ENCODE peak calls at places on chromosome 11, in nine cellular contexts. N is NCI-H2081; V is cardiac septum; Y is iPS-NIHi11; E is ovary; O is CD8-positive, alpha-beta T cell; H is mucosa of descending colon; G is AG10803; L is H7. K is an unnamed sample.

GRCh38 chr11:86578727-86579405 is 93.5 kb downstream of the ME3 start:
- DNase-seq in Y (no peak), L (no peak), V (no peak), N (no peak), O (no peak), E (no peak), G (no peak), H (no peak), K (no peak)

GRCh38 chr11:45151362-45151982 is 5.0 kb downstream of the PRDM11 start:
- DNase-seq in H (no peak), N (no peak), V (no peak), Y (no peak), E (no peak), O (no peak), L (no peak), G (no peak), K (no peak)

GRCh38 chr11:101127348-101127698 is 2.3 kb downstream of the PGR start:
- DNase-seq in L (peak), E (no peak), H (peak), G (no peak), O (no peak), N (no peak), V (peak), Y (peak), K (peak)

GRCh38 chr11:69587454-69588081 is 53.4 kb upstream of the CCND1 start:
- DNase-seq in Y (no peak), L (no peak), O (no peak), E (no peak), V (peak), G (peak), H (no peak), N (no peak), K (no peak)

GRCh38 chr11:3855808-3856491 is 486 bp downstream of the STIM1 start:
- DNase-seq in G (peak), N (no peak), V (peak), Y (peak), L (peak), O (peak), E (peak), H (peak), K (peak)

GRCh38 chr11:2737876-2738275 is 38.1 kb upstream of the KCNQ1OT1 start:
- DNase-seq in V (no peak), E (no peak), H (peak), G (peak), L (peak), N (no peak), Y (no peak), O (no peak), K (no peak)

GRCh38 chr11:64489831-64490441 is 101.1 kb upstream of the SLC22A12 start:
- DNase-seq in V (no peak), O (peak), L (peak), Y (peak), H (peak), G (peak), N (no peak), E (peak), K (peak)

GRCh38 chr11:107780775-107781174 is 68.9 kb upstream of the SLN start:
- DNase-seq in V (no peak), L (no peak), Y (no peak), E (no peak), H (no peak), N (no peak), G (no peak), O (no peak), K (no peak)

GRCh38 chr11:75350743-75351540 is 519 bp downstream of the ARRB1 start:
- DNase-seq in N (no peak), G (peak), L (peak), H (peak), Y (peak), E (peak), O (no peak), V (no peak), K (no peak)

GRCh38 chr11:121965330-121965729 is 150.7 kb downstream of the BLID start:
- DNase-seq in E (peak), H (no peak), O (no peak), N (no peak), Y (no peak), V (no peak), G (peak), L (no peak), K (no peak)

GRCh38 chr11:124762077-124762623 is at the start of gene ESAM:
- DNase-seq in E (no peak), H (peak), L (peak), V (no peak), G (no peak), N (peak), O (peak), Y (peak), K (peak)

GRCh38 chr11:61041755-61042518 is 60.4 kb upstream of the CD5 start:
- DNase-seq in G (no peak), L (peak), E (peak), N (peak), V (peak), H (peak), Y (peak), O (peak), K (peak)

GRCh38 chr11:115613986-115614625 is 109.9 kb upstream of the CADM1 start:
- DNase-seq in G (peak), N (no peak), V (no peak), L (no peak), E (no peak), H (no peak), O (no peak), Y (no peak), K (no peak)

GRCh38 chr11:6572215-6572614 is 31.2 kb downstream of the RRP8 start:
- DNase-seq in G (peak), Y (no peak), O (no peak), N (no peak), V (no peak), H (no peak), L (no peak), E (no peak), K (no peak)

GRCh38 chr11:363948-364761 is 5.1 kb upstream of the B4GALNT4 start:
- DNase-seq in E (no peak), V (peak), H (peak), L (peak), N (peak), G (peak), Y (peak), O (peak), K (peak)

GRCh38 chr11:33110083-33110482 is 51.2 kb downstream of the CSTF3 start:
- DNase-seq in O (no peak), G (no peak), H (no peak), E (no peak), N (no peak), Y (no peak), V (no peak), L (no peak), K (no peak)

GRCh38 chr11:33942954-33943353 is 51.1 kb upstream of the LMO2 start:
- DNase-seq in H (peak), N (no peak), Y (no peak), L (no peak), V (no peak), O (no peak), G (peak), E (no peak), K (peak)

GRCh38 chr11:95230054-95231034 is 658 bp downstream of the SESN3 start:
- DNase-seq in O (peak), N (peak), V (peak), H (peak), Y (peak), E (peak), L (peak), G (no peak), K (peak)

GRCh38 chr11:78151804-78152203 is 12.4 kb upstream of the ALG8 start:
- DNase-seq in Y (no peak), G (no peak), E (no peak), H (no peak), O (no peak), N (no peak), L (no peak), V (no peak), K (no peak)

GRCh38 chr11:12101318-12101717 is 9.1 kb upstream of the MICAL2 start:
- DNase-seq in N (no peak), H (no peak), O (no peak), E (no peak), Y (no peak), V (no peak), L (no peak), G (no peak), K (no peak)

GRCh38 chr11:35352107-35352888 is 67.1 kb downstream of the SLC1A2 start:
- DNase-seq in E (no peak), Y (no peak), O (no peak), N (no peak), L (no peak), G (peak), H (no peak), V (no peak), K (no peak)

GRCh38 chr11:335779-336665 is 15.4 kb upstream of the IFITM3 start:
- DNase-seq in H (no peak), N (no peak), O (no peak), V (peak), Y (no peak), G (no peak), L (no peak), E (peak), K (no peak)

GRCh38 chr11:108859510-108859909 is 194.6 kb downstream of the DDX10 start:
- DNase-seq in V (no peak), Y (no peak), N (no peak), L (no peak), G (no peak), E (no peak), O (no peak), H (no peak), K (no peak)

GRCh38 chr11:76805206-76805913 is 22.2 kb downstream of the TSKU start:
- DNase-seq in N (no peak), V (peak), E (no peak), Y (peak), H (no peak), L (peak), G (peak), O (no peak), K (no peak)

GRCh38 chr11:119709638-119710346 is 19.2 kb downstream of the NECTIN1 start:
- DNase-seq in O (no peak), V (no peak), E (no peak), Y (peak), L (peak), N (peak), H (no peak), G (peak), K (no peak)

GRCh38 chr11:6931146-6931713 is 5.0 kb downstream of the ZNF215 start:
- DNase-seq in E (no peak), H (no peak), L (no peak), G (peak), Y (no peak), N (no peak), V (no peak), O (no peak), K (no peak)

GRCh38 chr11:5937868-5938602 is 4.0 kb upstream of the OR56A3 start:
- DNase-seq in Y (no peak), L (no peak), N (peak), V (no peak), E (no peak), G (no peak), O (no peak), H (no peak), K (no peak)

GRCh38 chr11:46555269-46556054 is 38.4 kb downstream of the AMBRA1 start:
- DNase-seq in N (no peak), H (no peak), G (peak), O (no peak), E (no peak), V (no peak), Y (no peak), L (no peak), K (no peak)

GRCh38 chr11:130531061-130531460 is 82.6 kb downstream of the ADAMTS15 start:
- DNase-seq in O (no peak), Y (peak), G (peak), N (no peak), E (no peak), L (peak), V (no peak), H (no peak), K (no peak)

K was measured in GM06990.